ENCODE peak calls at places on chromosomes 16 and 17, in nine cellular contexts. Q is stimulated activated CD8-positive, alpha-beta memory T cell treated with anti-CD3 and anti-CD28 coated beads, Interleukin-7, amount 100 ng/mL, for 24 hours; J is colonic mucosa; V is activated T-helper 9 cell treated with anti-CD3 and anti-CD28 coated beads, Interleukin-2, amount 50 U/mL, for 16 hours; F is iPS-NIHi11; R is naive thymus-derived CD8-positive, alpha-beta T cell; E is AG08395; T is fibroblast of lung; U is NCI-H146. Y is an unnamed sample.

GRCh38 chr17:53353919-53354351 is 468.8 kb upstream of the KIF2B start:
- DNase-seq in Q (no peak), J (no peak), V (no peak), F (no peak), R (no peak), E (no peak), T (peak), U (no peak), Y (no peak)

GRCh38 chr16:57102888-57103879 is 10.8 kb downstream of the CPNE2 start:
- DNase-seq in Q (no peak), J (no peak), V (no peak), F (no peak), R (no peak), E (no peak), T (no peak), U (no peak), Y (no peak)

GRCh38 chr16:31452631-31453106 is 6.6 kb upstream of the ARMC5 start:
- DNase-seq in Q (no peak), J (no peak), V (no peak), F (no peak), R (no peak), E (peak), T (peak), U (no peak), Y (no peak)

GRCh38 chr17:50270430-50271172 is 3.7 kb upstream of the TMEM92 start:
- DNase-seq in Q (no peak), J (peak), V (no peak), F (peak), R (no peak), E (peak), T (peak), U (no peak), Y (no peak)

GRCh38 chr17:75270218-75270965 is 639 bp downstream of the MIF4GD start:
- DNase-seq in Q (no peak), J (peak), V (peak), F (peak), R (peak), E (peak), T (peak), U (peak), Y (peak)

GRCh38 chr16:89115216-89115949 is 21.7 kb downstream of the ACSF3 start:
- DNase-seq in Q (peak), J (peak), V (peak), F (no peak), R (peak), E (no peak), T (no peak), U (no peak), Y (no peak)

GRCh38 chr16:361872-362701 is 8.3 kb downstream of the MRPL28 start:
- DNase-seq in Q (no peak), J (peak), V (peak), F (peak), R (peak), E (peak), T (peak), U (peak), Y (peak)

GRCh38 chr17:38341035-38341721 is 2.6 kb downstream of the GPR179 start:
- DNase-seq in Q (no peak), J (peak), V (no peak), F (peak), R (no peak), E (no peak), T (no peak), U (peak), Y (no peak)

GRCh38 chr16:4316732-4317461 is 1.0 kb downstream of the GLIS2 start:
- DNase-seq in Q (no peak), J (peak), V (no peak), F (peak), R (no peak), E (peak), T (peak), U (peak), Y (no peak)

GRCh38 chr16:76265434-76266045 is 11.7 kb upstream of the CNTNAP4 start:
- DNase-seq in Q (no peak), J (peak), V (no peak), F (peak), R (no peak), E (no peak), T (peak), U (no peak), Y (peak)

GRCh38 chr17:29369831-29370735 is 20.1 kb upstream of the TAOK1 start:
- DNase-seq in Q (no peak), J (peak), V (peak), F (peak), R (peak), E (peak), T (peak), U (peak), Y (peak)

GRCh38 chr17:63826468-63827001 is 696 bp upstream of the PSMC5 start:
- DNase-seq in Q (no peak), J (no peak), V (no peak), F (no peak), R (no peak), E (peak), T (no peak), U (peak), Y (no peak)

GRCh38 chr17:4548061-4548461 is 7.1 kb downstream of the MYBBP1A start:
- DNase-seq in Q (no peak), J (no peak), V (no peak), F (no peak), R (no peak), E (no peak), T (no peak), U (no peak), Y (no peak)

GRCh38 chr16:47142469-47143328 is 1.0 kb downstream of the NETO2 start:
- DNase-seq in Q (no peak), J (peak), V (peak), F (peak), R (no peak), E (peak), T (peak), U (peak), Y (peak)

GRCh38 chr17:15967706-15968399 is 22.9 kb downstream of the ADORA2B start:
- DNase-seq in Q (no peak), J (no peak), V (no peak), F (no peak), R (no peak), E (no peak), T (no peak), U (no peak), Y (no peak)

GRCh38 chr17:19448341-19449268 is 37.6 kb downstream of the RNF112 start:
- DNase-seq in Q (no peak), J (no peak), V (no peak), F (peak), R (no peak), E (peak), T (peak), U (no peak), Y (no peak)

GRCh38 chr17:75019710-75020109 is 7.2 kb downstream of the MRPL58 start:
- DNase-seq in Q (no peak), J (no peak), V (no peak), F (no peak), R (no peak), E (no peak), T (no peak), U (no peak), Y (no peak)

GRCh38 chr17:79028496-79029326 is 4.7 kb downstream of the C1QTNF1 start:
- DNase-seq in Q (no peak), J (no peak), V (no peak), F (no peak), R (no peak), E (no peak), T (no peak), U (no peak), Y (no peak)

GRCh38 chr17:67488161-67488560 is 111.1 kb downstream of the PITPNC1 start:
- DNase-seq in Q (no peak), J (no peak), V (no peak), F (no peak), R (no peak), E (no peak), T (no peak), U (no peak), Y (no peak)

GRCh38 chr16:7372095-7372494 is 39.5 kb downstream of the RBFOX1 start:
- DNase-seq in Q (no peak), J (no peak), V (no peak), F (no peak), R (no peak), E (no peak), T (no peak), U (no peak), Y (no peak)

GRCh38 chr16:47037746-47038458 is 64.4 kb upstream of the DNAJA2 start:
- DNase-seq in Q (peak), J (peak), V (peak), F (peak), R (peak), E (peak), T (peak), U (peak), Y (peak)

GRCh38 chr16:727291-727977 is 528 bp downstream of the HAGHL start:
- DNase-seq in Q (no peak), J (peak), V (no peak), F (no peak), R (no peak), E (no peak), T (no peak), U (peak), Y (no peak)

GRCh38 chr16:82995927-82996441 is 369.2 kb downstream of the CDH13 start:
- DNase-seq in Q (no peak), J (peak), V (no peak), F (no peak), R (no peak), E (peak), T (peak), U (no peak), Y (no peak)

GRCh38 chr17:57948169-57948554 is 7.0 kb downstream of the CUEDC1 start:
- DNase-seq in Q (no peak), J (no peak), V (no peak), F (no peak), R (no peak), E (no peak), T (no peak), U (no peak), Y (no peak)

Y was measured in SW 1271.